ENCODE peak calls at places on chromosomes 16 and 17, in nine cellular contexts. R is psoas muscle; J is neural progenitor cell; F is lower lobe of right lung; W is GM23248; T is brain microvascular endothelial cell; K is CD8-positive, alpha-beta T cell; C is GM23338; H is prostate gland. S is an unnamed sample. For H3K27me3 and H3K36me3, the result is how much of the 10 kb centered on the place peaks cover.

GRCh38 chr17:18141210-18141803 is 32.8 kb downstream of the MYO15A start:
- DNase-seq in R (no peak), J (peak), F (no peak), W (peak), T (peak), K (no peak), C (peak), H (peak), S (peak)

GRCh38 chr17:27569257-27569722 is 61.7 kb upstream of the LGALS9 start:
- DNase-seq in R (peak), J (peak), F (peak), W (peak), T (no peak), K (peak), C (peak), H (no peak), S (peak)

GRCh38 chr16:17101646-17102045 is 369.1 kb downstream of the XYLT1 start:
- DNase-seq in R (no peak), J (peak), F (no peak), W (peak), T (no peak), K (no peak), C (peak), H (no peak), S (peak)

GRCh38 chr16:75351183-75351582 is 82.1 kb downstream of the CFDP1 start:
- DNase-seq in R (no peak), J (no peak), F (no peak), W (peak), T (peak), K (no peak), C (no peak), H (no peak), S (no peak)

GRCh38 chr16:48126801-48127644 is 28.8 kb downstream of the ABCC12 start:
- DNase-seq in R (peak), J (no peak), F (peak), W (peak), T (peak), K (no peak), C (no peak), H (peak), S (no peak)

GRCh38 chr17:30302241-30302640 is 10.5 kb upstream of the BLMH start:
- DNase-seq in R (no peak), J (no peak), F (no peak), W (no peak), T (no peak), K (no peak), C (no peak), H (no peak), S (no peak)

GRCh38 chr17:56833023-56833811 is 503 bp downstream of the C17orf67 start:
- DNase-seq in R (peak), J (peak), F (peak), W (peak), T (peak), K (peak), C (peak), H (peak), S (peak)

GRCh38 chr16:9112166-9112843 is 20.9 kb downstream of the HAPSTR1 start:
- DNase-seq in R (no peak), J (no peak), F (no peak), W (peak), T (no peak), K (no peak), C (no peak), H (no peak), S (no peak)

GRCh38 chr16:72224260-72224768 is 52.4 kb upstream of the PMFBP1 start:
- DNase-seq in R (no peak), J (no peak), F (no peak), W (no peak), T (no peak), K (no peak), C (no peak), H (no peak), S (no peak)

GRCh38 chr17:79750650-79751545 is 20.2 kb downstream of the ENPP7 start:
- DNase-seq in R (no peak), J (no peak), F (peak), W (no peak), T (no peak), K (no peak), C (no peak), H (no peak), S (no peak)

GRCh38 chr16:88798772-88799455 is 4.7 kb upstream of the CDT1 start:
- DNase-seq in R (no peak), J (no peak), F (no peak), W (no peak), T (no peak), K (no peak), C (no peak), H (no peak), S (no peak)

GRCh38 chr16:28087140-28087660 is 23.7 kb upstream of the GSG1L start:
- DNase-seq in R (no peak), J (no peak), F (no peak), W (no peak), T (no peak), K (no peak), C (no peak), H (no peak), S (no peak)

GRCh38 chr16:28089992-28090365 is 26.5 kb upstream of the GSG1L start:
- DNase-seq in R (no peak), J (no peak), F (no peak), W (no peak), T (no peak), K (no peak), C (no peak), H (no peak), S (no peak)

GRCh38 chr16:28089205-28089991 is 25.9 kb upstream of the GSG1L start:
- DNase-seq in R (no peak), J (no peak), F (no peak), W (no peak), T (no peak), K (no peak), C (no peak), H (no peak), S (no peak)

GRCh38 chr16:28086496-28087139 is 23.1 kb upstream of the GSG1L start:
- DNase-seq in R (no peak), J (no peak), F (no peak), W (no peak), T (no peak), K (no peak), C (no peak), H (no peak), S (no peak)

DNA sequence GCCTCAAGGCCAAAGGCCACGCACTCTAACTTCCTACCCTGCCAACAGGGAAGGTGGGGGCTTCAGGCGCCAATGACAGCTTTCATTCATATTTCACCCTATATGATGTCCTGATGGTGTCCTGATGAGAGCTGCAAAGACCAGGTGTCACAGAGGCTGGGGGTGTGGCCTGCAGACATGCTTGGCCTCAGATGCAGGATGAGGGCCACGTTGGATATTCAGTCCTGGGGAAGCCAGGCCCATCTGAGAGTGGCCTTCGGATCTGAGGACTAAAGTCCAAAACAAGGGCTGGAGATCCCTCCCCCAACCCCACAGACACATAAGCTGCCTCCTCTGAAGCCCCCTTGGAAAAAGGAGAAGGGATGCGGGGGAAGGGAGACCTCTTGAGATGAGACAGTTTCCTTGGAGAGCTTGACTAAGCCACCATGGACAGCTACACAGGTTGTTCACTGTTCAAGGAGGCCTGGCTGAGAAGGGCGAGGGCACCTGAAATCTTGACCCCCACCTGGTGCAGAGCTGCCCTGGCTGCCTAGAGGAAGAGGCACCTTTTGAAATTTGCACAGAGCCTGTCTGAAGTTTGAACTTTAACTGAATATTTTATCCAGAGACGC is 24.3 kb upstream of the GSG1L start:
- DNase-seq in R (no peak), J (no peak), F (no peak), W (no peak), T (no peak), K (no peak), C (peak), H (no peak), S (peak)
- H3K4me3 ChIP-seq in R (no peak), J (no peak), F (no peak), W (no peak), T (no peak), K (no peak), C (no peak), H (no peak), S (no peak)

GRCh38 chr17:77657821-77658220 is 300.7 kb upstream of the TNRC6C start:
- DNase-seq in R (no peak), J (no peak), F (no peak), W (no peak), T (no peak), K (no peak), C (no peak), H (no peak), S (no peak)
- H3K27me3 ChIP-seq in R (under half), J (under half), F (under half), W (under half), T (under half), K (under half), C (under half), H (under half), S (under half)

GRCh38 chr16:49825006-49825405 is 30.9 kb downstream of the ZNF423 start:
- DNase-seq in R (no peak), J (no peak), F (no peak), W (no peak), T (no peak), K (no peak), C (no peak), H (no peak), S (no peak)
- H3K36me3 ChIP-seq in R (under half), J (under half), F (under half), W (under half), T (under half), K (under half), C (under half), H (under half), S (under half)

DNA sequence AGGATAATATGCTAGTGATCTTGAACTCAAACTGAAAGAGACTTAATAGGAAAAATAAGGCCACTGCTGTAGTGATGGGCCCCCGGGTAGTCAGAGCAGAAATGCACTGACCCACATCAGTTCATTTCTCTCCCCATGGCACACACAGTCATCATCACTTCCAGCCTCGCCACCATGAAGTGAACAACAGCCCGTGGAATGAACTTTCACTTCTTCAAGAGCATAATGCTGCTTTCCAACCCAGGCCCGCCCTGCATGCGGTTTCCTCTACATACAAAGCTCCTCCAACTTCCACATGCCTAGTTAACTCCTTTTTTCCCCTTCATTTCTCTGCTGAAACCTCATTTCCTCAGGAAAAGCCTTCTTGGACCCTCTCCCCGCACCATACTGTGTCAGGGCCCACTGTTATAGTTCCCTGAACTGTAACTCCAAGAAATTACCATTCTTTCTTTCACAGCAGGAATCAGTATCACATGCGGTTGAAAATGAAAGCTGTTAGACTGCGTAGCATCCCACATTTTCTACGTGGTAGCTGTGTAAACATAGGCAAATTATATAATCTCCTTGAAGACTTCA is 65.8 kb upstream of the SMIM36 start:
- DNase-seq in R (no peak), J (no peak), F (peak), W (peak), T (peak), K (no peak), C (no peak), H (no peak), S (no peak)
- H3K4me3 ChIP-seq in R (peak), J (no peak), F (peak), W (peak), T (peak), K (peak), C (no peak), H (no peak), S (no peak)

S was measured in H7.